ENCODE peak calls at places on chromosomes 3 and 15, in nine cellular contexts. S, N, O, E, Z, D, I, J and T are unnamed samples. For H3K4me1, the result is how much of the 10 kb centered on the place peaks cover.

GRCh38 chr15:71820127-71820526 is 9.8 kb downstream of the NR2E3 start:
- DNase-seq in S (no peak), N (no peak), O (no peak), E (no peak), Z (no peak), D (no peak), I (no peak), J (no peak), T (no peak)

GRCh38 chr15:85554852-85555521 is 174.6 kb downstream of the AKAP13 start:
- DNase-seq in S (no peak), N (no peak), O (no peak), E (no peak), Z (no peak), D (no peak), I (no peak), J (no peak), T (no peak)

GRCh38 chr15:52922871-52923270 is 132.7 kb upstream of the ONECUT1 start:
- DNase-seq in S (no peak), N (no peak), O (no peak), E (no peak), Z (no peak), D (no peak), I (no peak), J (no peak), T (no peak)

GRCh38 chr3:46628980-46629379 is 16.7 kb downstream of the FAM240A start:
- DNase-seq in S (no peak), N (no peak), O (no peak), E (no peak), Z (no peak), D (peak), I (no peak), J (no peak), T (no peak)

GRCh38 chr15:89017370-89018066 is 70.7 kb upstream of the ABHD2 start:
- DNase-seq in S (peak), N (peak), O (peak), E (peak), Z (peak), D (peak), I (peak), J (peak), T (peak)

GRCh38 chr3:47542614-47543173 is 29.2 kb upstream of the ELP6 start:
- DNase-seq in S (no peak), N (peak), O (no peak), E (no peak), Z (peak), D (no peak), I (peak), J (no peak), T (peak)

GRCh38 chr3:14126017-14126902 is 1.4 kb downstream of the TMEM43 start:
- DNase-seq in S (no peak), N (no peak), O (no peak), E (no peak), Z (no peak), D (no peak), I (no peak), J (no peak), T (no peak)

GRCh38 chr3:148075829-148076716 is 621.6 kb upstream of the AGTR1 start:
- DNase-seq in S (no peak), N (peak), O (peak), E (no peak), Z (no peak), D (no peak), I (peak), J (no peak), T (peak)

GRCh38 chr3:36945326-36945980 is 599 bp upstream of the TRANK1 start:
- DNase-seq in S (no peak), N (no peak), O (no peak), E (no peak), Z (no peak), D (no peak), I (no peak), J (no peak), T (no peak)

GRCh38 chr3:165078293-165078692 is at the start of gene SI:
- DNase-seq in S (no peak), N (no peak), O (no peak), E (no peak), Z (no peak), D (no peak), I (no peak), J (no peak), T (no peak)

GRCh38 chr3:65888980-65889706 is 149.6 kb downstream of the MAGI1 start:
- DNase-seq in S (no peak), N (peak), O (peak), E (no peak), Z (no peak), D (no peak), I (peak), J (peak), T (peak)

DNA sequence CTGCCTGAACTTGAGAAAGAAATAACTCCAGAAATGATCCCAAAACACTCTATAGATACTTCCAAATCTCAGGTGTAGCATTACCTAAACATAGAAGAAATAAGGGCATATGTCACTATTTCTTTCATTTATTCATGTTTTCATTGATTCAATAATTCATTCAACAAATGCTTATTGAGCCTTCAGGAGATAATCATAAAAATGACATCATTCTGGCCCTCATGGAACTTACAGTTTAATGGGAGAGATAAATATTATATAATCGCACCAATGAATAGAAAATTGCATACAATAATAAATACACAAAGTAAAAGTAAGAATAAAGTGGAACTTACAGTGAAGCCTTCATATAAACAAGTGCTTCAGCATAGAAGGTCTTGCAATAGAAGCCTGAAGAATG is 58.1 kb upstream of the NR2F2 start:
- DNase-seq in S (no peak), N (no peak), O (no peak), E (no peak), Z (no peak), D (no peak), I (no peak), J (no peak), T (no peak)
- H3K4me1 ChIP-seq in S (under half), N (half or more), O (half or more), E (under half), Z (under half), D (under half), I (under half), J (half or more), T (under half)

DNA sequence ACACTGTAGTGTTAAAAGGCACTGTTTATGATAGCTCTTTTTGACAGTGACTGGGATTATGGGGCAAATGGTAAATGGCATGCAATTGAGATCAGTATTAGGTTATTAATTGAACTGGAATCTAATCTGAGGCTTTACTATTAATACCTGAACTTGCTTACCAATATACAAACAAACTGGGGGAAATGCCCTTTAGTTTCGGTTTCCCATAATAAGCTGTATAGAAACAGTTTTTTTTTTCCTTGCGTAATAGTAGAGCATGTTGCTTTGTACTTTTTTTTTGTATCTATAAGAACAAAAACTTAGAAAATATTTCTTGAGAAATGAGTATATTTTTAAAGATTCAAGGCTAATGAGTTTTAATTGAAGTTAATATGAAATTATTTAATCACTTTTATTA is 95.0 kb downstream of the FNDC3B start:
- DNase-seq in S (peak), N (no peak), O (no peak), E (no peak), Z (no peak), D (no peak), I (no peak), J (no peak), T (no peak)
- H3K4me1 ChIP-seq in S (under half), N (half or more), O (half or more), E (under half), Z (half or more), D (under half), I (under half), J (half or more), T (under half)

GRCh38 chr15:69668049-69668705 is 215.6 kb downstream of the RPLP1 start:
- DNase-seq in S (peak), N (no peak), O (no peak), E (no peak), Z (no peak), D (no peak), I (no peak), J (no peak), T (no peak)

GRCh38 chr15:69666441-69666882 is 213.8 kb downstream of the RPLP1 start:
- DNase-seq in S (no peak), N (no peak), O (no peak), E (no peak), Z (no peak), D (no peak), I (peak), J (no peak), T (peak)

GRCh38 chr15:69665641-69666091 is 213.0 kb downstream of the RPLP1 start:
- DNase-seq in S (no peak), N (no peak), O (no peak), E (no peak), Z (no peak), D (no peak), I (no peak), J (no peak), T (no peak)

GRCh38 chr15:69666921-69667811 is 214.5 kb downstream of the RPLP1 start:
- DNase-seq in S (no peak), N (no peak), O (no peak), E (no peak), Z (no peak), D (no peak), I (no peak), J (no peak), T (peak)

GRCh38 chr15:69668963-69669362 is 216.3 kb downstream of the RPLP1 start:
- DNase-seq in S (peak), N (no peak), O (no peak), E (no peak), Z (no peak), D (no peak), I (no peak), J (no peak), T (no peak)
- H3K4me1 ChIP-seq in S (under half), N (under half), O (under half), E (under half), Z (under half), D (under half), I (under half), J (under half), T (under half)

GRCh38 chr15:66700412-66700801 is 1.6 kb upstream of the SMAD6 start:
- DNase-seq in S (no peak), N (no peak), O (no peak), E (no peak), Z (no peak), D (no peak), I (no peak), J (no peak), T (no peak)

GRCh38 chr15:66701422-66702034 is 508 bp upstream of the SMAD6 start:
- DNase-seq in S (peak), N (no peak), O (peak), E (no peak), Z (peak), D (peak), I (no peak), J (peak), T (peak)

GRCh38 chr15:66698971-66699370 is 3.1 kb upstream of the SMAD6 start:
- DNase-seq in S (no peak), N (no peak), O (no peak), E (no peak), Z (no peak), D (no peak), I (no peak), J (no peak), T (no peak)

GRCh38 chr15:66702035-66702769 is at the start of gene SMAD6:
- DNase-seq in S (peak), N (peak), O (peak), E (peak), Z (peak), D (peak), I (peak), J (peak), T (peak)

GRCh38 chr15:66700802-66701421 is 1.1 kb upstream of the SMAD6 start:
- DNase-seq in S (peak), N (peak), O (peak), E (peak), Z (peak), D (peak), I (peak), J (peak), T (peak)
- H3K4me1 ChIP-seq in S (under half), N (under half), O (under half), E (under half), Z (under half), D (under half), I (under half), J (under half), T (under half)

DNA sequence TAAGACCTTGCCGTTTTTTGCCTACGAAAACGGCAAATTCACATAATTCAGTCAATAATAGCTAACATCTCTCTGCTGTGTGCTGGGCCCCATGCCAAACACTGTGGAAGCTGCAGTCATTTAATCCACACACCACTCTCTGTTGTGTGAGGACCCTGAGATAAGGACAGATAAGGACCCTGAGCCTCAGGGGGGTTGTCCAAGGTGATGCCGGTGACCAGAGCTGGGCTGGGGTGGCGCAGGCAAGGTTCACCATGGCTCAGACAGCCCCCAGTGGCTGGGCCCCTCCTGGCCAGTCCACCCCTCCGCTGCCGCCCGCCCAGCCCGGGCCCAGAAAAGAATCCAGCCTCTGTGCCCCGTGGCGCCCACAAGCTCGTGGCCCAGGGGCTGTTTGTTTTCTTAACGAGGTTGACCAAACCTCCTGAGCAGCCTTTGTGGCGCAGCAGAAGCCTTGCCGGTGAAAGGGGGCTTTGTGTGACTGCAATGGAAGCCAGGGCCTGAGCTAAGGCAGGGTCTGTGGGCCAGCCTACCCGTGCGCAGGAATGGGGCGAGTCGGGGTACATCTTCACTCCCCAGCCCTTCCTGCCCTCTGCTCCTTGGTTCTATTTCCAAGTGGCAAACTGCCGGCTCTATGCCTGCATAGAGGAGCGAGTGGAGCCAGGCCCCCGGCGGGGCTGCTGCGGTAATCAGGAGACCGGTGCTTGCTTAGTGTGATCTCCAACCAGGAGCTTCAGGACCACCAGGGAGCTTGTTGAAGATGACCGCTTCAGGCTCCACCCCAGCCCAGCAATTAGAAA is 4.4 kb upstream of the SNX22 start:
- DNase-seq in S (no peak), N (no peak), O (no peak), E (no peak), Z (peak), D (no peak), I (peak), J (no peak), T (no peak)
- H3K4me1 ChIP-seq in S (under half), N (under half), O (under half), E (under half), Z (under half), D (under half), I (under half), J (under half), T (under half)